ENCODE peak calls at places on chromosomes 13 and 19, in five cellular contexts. A is neural crest cell, D is endothelial cell, E is fibroblast of mammary gland, I is left ventricle myocardium inferior. K is an unnamed sample.

GRCh38 chr19:47391510-47392223 is 27.7 kb downstream of the MEIS3 start:
- DNase-seq in A (peak), D (peak), E (peak), I (peak), K (peak)

GRCh38 chr13:94595006-94595942 is 678 bp downstream of the TGDS start:
- DNase-seq in A (peak), D (no peak), E (peak), I (no peak), K (peak)

GRCh38 chr19:29467824-29468401 is 57.9 kb upstream of the VSTM2B start:
- DNase-seq in A (no peak), D (no peak), E (peak), I (no peak), K (peak)

GRCh38 chr19:28010656-28011055 is 1202.3 kb downstream of the UQCRFS1 start:
- DNase-seq in A (no peak), D (no peak), E (no peak), I (no peak), K (no peak)

GRCh38 chr19:58009666-58010301 is 7.2 kb upstream of the ZNF606 start:
- DNase-seq in A (no peak), D (no peak), E (peak), I (peak), K (peak)

GRCh38 chr13:39038569-39038898 is 278 bp downstream of the NHLRC3 start:
- DNase-seq in A (no peak), D (no peak), E (no peak), I (no peak), K (peak)

GRCh38 chr19:3398114-3398899 is 31.9 kb downstream of the NFIC start:
- DNase-seq in A (no peak), D (no peak), E (no peak), I (peak), K (peak)

GRCh38 chr13:111153977-111154332 is 38.8 kb downstream of the ARHGEF7 start:
- DNase-seq in A (no peak), D (no peak), E (peak), I (peak), K (peak)

GRCh38 chr19:49763230-49763629 is at the start of gene TSKS:
- DNase-seq in A (no peak), D (no peak), E (no peak), I (no peak), K (no peak)

GRCh38 chr19:35013047-35013819 is 13.1 kb downstream of the GRAMD1A start:
- DNase-seq in A (peak), D (peak), E (peak), I (peak), K (peak)

GRCh38 chr13:76703621-76704020 is 182.6 kb downstream of the KCTD12 start:
- DNase-seq in A (no peak), D (no peak), E (no peak), I (no peak), K (no peak)

GRCh38 chr13:28557725-28558124 is 62.8 kb upstream of the FLT1 start:
- DNase-seq in A (no peak), D (no peak), E (no peak), I (no peak), K (peak)

GRCh38 chr13:94972262-94972661 is 259.9 kb upstream of the SOX21 start:
- DNase-seq in A (no peak), D (no peak), E (no peak), I (no peak), K (no peak)

GRCh38 chr19:48554385-48555091 is 2.6 kb downstream of the SULT2B1 start:
- DNase-seq in A (no peak), D (no peak), E (no peak), I (no peak), K (no peak)

GRCh38 chr13:102710261-102710679 is 15.4 kb upstream of the METTL21C start:
- DNase-seq in A (no peak), D (no peak), E (peak), I (no peak), K (peak)

GRCh38 chr13:52925775-52926285 is 77.4 kb upstream of the PCDH8 start:
- DNase-seq in A (no peak), D (no peak), E (no peak), I (peak), K (peak)

GRCh38 chr13:39967199-39967959 is 311.9 kb downstream of the COG6 start:
- DNase-seq in A (no peak), D (no peak), E (peak), I (no peak), K (no peak)

GRCh38 chr13:33004454-33004853 is 11.8 kb upstream of the KL start:
- DNase-seq in A (no peak), D (peak), E (peak), I (peak), K (no peak)

GRCh38 chr13:46129955-46130354 is 25.1 kb upstream of the CPB2 start:
- DNase-seq in A (no peak), D (no peak), E (no peak), I (no peak), K (no peak)

GRCh38 chr19:976476-976875 is 7.7 kb upstream of the WDR18 start:
- DNase-seq in A (no peak), D (no peak), E (no peak), I (no peak), K (no peak)

GRCh38 chr19:3855321-3855720 is 13.5 kb downstream of the ZFR2 start:
- DNase-seq in A (no peak), D (no peak), E (no peak), I (no peak), K (no peak)

GRCh38 chr19:17950310-17951150 is 16.4 kb upstream of the KCNN1 start:
- DNase-seq in A (no peak), D (no peak), E (no peak), I (peak), K (no peak)

GRCh38 chr13:24301911-24302310 is 7.5 kb upstream of the C1QTNF9 start:
- DNase-seq in A (no peak), D (no peak), E (no peak), I (no peak), K (no peak)

GRCh38 chr19:51196181-51196580 is 28.7 kb upstream of the CD33 start:
- DNase-seq in A (no peak), D (no peak), E (no peak), I (no peak), K (no peak)

GRCh38 chr19:40801449-40802299 is 2.7 kb downstream of the EGLN2 start:
- DNase-seq in A (no peak), D (no peak), E (no peak), I (no peak), K (no peak)

GRCh38 chr13:74796126-74796643 is 662.0 kb upstream of the KLF12 start:
- DNase-seq in A (no peak), D (no peak), E (peak), I (no peak), K (no peak)

GRCh38 chr19:3443840-3444694 is 36.3 kb downstream of the SMIM24 start:
- DNase-seq in A (peak), D (peak), E (peak), I (peak), K (no peak)

GRCh38 chr19:2478324-2478755 is 2.4 kb downstream of the GADD45B start:
- DNase-seq in A (no peak), D (no peak), E (peak), I (peak), K (peak)

DNA sequence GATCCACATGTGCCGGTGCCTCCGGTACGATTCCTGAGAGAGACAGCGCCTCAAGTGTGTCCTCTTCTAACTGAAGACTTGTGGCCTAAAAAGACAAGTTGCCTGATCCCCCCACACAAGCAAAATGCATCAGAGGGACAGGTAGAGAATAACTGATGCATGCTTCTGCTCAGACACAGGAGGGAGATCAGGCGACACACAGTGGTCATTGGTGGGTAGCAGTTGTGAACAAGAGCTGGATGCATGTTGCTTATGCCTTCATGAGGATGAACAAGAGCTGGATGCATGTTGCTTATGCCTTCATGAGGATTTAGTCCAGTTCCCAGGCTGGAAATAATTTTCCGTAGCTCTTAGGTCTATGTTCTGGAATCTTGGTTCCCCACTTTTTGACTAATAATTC is 505.6 kb downstream of the MYO16 start:
- DNase-seq in A (no peak), D (no peak), E (peak), I (no peak), K (no peak)
- TF ChIP-seq CTCF in A (peak), D (no peak), E (peak), I (no peak), K (no peak)

GRCh38 chr19:15454371-15454800 is 4.6 kb upstream of the WIZ start:
- DNase-seq in A (no peak), D (no peak), E (no peak), I (no peak), K (no peak)
- TF ChIP-seq CTCF in A (no peak), D (no peak), E (peak), I (no peak), K (peak)

GRCh38 chr13:47426126-47426849 is 529.4 kb upstream of the HTR2A start:
- DNase-seq in A (no peak), D (no peak), E (peak), I (peak), K (peak)
- TF ChIP-seq CTCF in A (no peak), D (no peak), E (no peak), I (no peak), K (no peak)

GRCh38 chr13:27372896-27373295 is 51.5 kb upstream of the GTF3A start:
- DNase-seq in A (no peak), D (no peak), E (no peak), I (no peak), K (no peak)
- TF ChIP-seq CTCF in A (no peak), D (no peak), E (no peak), I (no peak), K (no peak)

GRCh38 chr19:13150187-13150918 is at the start of the genes IER2 and STX10:
- DNase-seq in A (peak), D (peak), E (peak), I (peak), K (peak)
- TF ChIP-seq CTCF in A (peak), D (peak), E (peak), I (peak), K (peak)

GRCh38 chr19:32098953-32099352 is 246.5 kb upstream of the ZNF507 start:
- DNase-seq in A (no peak), D (no peak), E (no peak), I (no peak), K (no peak)

GRCh38 chr19:32101206-32101605 is 244.2 kb upstream of the ZNF507 start:
- DNase-seq in A (no peak), D (no peak), E (no peak), I (no peak), K (no peak)

DNA sequence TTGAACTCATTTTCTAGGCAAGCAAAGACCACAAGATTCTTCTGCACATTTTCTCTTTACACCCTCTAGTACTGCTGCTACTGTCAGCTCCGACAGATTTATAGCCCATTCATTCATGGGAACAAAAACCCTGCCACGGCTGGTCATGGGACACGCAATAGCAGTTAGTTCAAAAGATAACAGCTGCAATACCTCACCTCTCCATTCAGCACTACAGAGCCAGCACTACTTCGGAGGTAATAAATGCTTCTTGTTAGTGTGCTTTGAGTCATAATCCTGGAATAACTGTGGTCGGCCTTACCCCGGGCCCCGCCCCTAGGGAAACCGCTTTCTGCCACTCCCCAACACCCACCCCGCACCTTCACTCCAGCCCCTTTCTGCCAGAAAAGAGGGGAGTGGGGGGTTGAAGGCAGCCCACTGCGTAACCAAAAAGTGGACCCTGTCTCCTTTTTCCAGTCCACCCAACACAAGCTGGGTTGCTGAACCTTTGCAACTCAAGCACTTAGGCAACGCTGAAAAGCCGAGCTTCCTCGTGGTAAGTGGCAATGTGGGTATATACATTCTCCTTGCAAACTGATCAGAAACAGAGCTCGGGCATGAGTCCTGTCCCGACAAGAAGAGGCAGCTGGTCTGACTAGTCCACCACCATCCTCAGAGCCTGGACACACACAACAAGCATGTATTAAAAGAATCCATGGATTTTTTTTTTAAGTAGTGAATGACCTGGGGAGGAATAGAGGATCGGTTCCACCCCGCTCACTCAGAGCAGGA is 240.8 kb upstream of the ZNF507 start:
- DNase-seq in A (no peak), D (no peak), E (no peak), I (no peak), K (no peak)
- TF ChIP-seq CTCF in A (peak), D (no peak), E (no peak), I (no peak), K (no peak)

GRCh38 chr19:10406191-10406590 is 2.8 kb upstream of the CDC37 start:
- DNase-seq in A (no peak), D (no peak), E (no peak), I (no peak), K (no peak)

GRCh38 chr19:10402441-10403038 is 802 bp downstream of the CDC37 start:
- DNase-seq in A (no peak), D (peak), E (peak), I (peak), K (no peak)

GRCh38 chr19:10404888-10405808 is 1.8 kb upstream of the CDC37 start:
- DNase-seq in A (no peak), D (no peak), E (no peak), I (no peak), K (no peak)

GRCh38 chr19:10399878-10400277 is 3.5 kb downstream of the CDC37 start:
- DNase-seq in A (no peak), D (no peak), E (no peak), I (peak), K (no peak)

GRCh38 chr19:10403137-10404021 is at the start of gene CDC37:
- DNase-seq in A (peak), D (peak), E (peak), I (peak), K (peak)
- TF ChIP-seq CTCF in A (no peak), D (no peak), E (no peak), I (no peak), K (no peak)

GRCh38 chr13:66895780-66896179 is 334.4 kb downstream of the PCDH9 start:
- DNase-seq in A (no peak), D (no peak), E (no peak), I (no peak), K (no peak)

GRCh38 chr13:66896933-66897332 is 333.2 kb downstream of the PCDH9 start:
- DNase-seq in A (no peak), D (no peak), E (no peak), I (no peak), K (no peak)

DNA sequence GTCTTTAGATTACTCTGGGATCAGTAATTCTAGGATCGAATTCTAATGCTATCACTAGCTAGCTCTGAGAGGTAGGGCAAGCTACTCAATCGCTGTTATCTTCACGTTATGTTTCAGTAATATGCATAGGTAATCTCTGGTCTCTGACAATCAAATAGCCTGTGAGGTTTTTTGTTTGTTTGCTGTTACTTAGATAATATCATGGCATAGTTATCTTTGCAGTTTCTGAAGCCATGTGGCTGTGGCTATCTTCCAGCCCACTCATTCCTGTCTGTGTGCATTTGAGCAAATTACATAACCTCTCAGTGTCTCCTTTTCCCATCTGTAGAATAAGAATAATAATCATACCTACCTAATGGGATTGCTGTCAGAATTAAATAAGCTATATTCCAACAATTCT is 330.2 kb downstream of the PCDH9 start:
- DNase-seq in A (no peak), D (no peak), E (no peak), I (no peak), K (no peak)
- TF ChIP-seq CTCF in A (no peak), D (no peak), E (no peak), I (no peak), K (no peak)